ENCODE peak calls at places on chromosomes 3 and 15, in seven cellular contexts. One of them, this sample, is unnamed. For H3K4me1, the result is how much of the 10 kb centered on the place peaks cover.

GRCh38 chr15:82625136-82625535 is 22.0 kb downstream of the CPEB1 start:
- DNase-seq in spleen: no peak
- DNase-seq in stomach: no peak
- DNase-seq in left ventricle myocardium inferior: no peak
- DNase-seq in neural progenitor cell: no peak
- DNase-seq in cardiac muscle cell: no peak
- DNase-seq in lower lobe of right lung: no peak
- DNase-seq in this sample: no peak

GRCh38 chr3:14558029-14558428 is 17.9 kb upstream of the GRIP2 start:
- DNase-seq in spleen: no peak
- DNase-seq in stomach: no peak
- DNase-seq in left ventricle myocardium inferior: no peak
- DNase-seq in neural progenitor cell: no peak
- DNase-seq in cardiac muscle cell: no peak
- DNase-seq in lower lobe of right lung: no peak
- DNase-seq in this sample: no peak

GRCh38 chr3:170741756-170742530 is 128.1 kb downstream of the RPL22L1 start:
- DNase-seq in spleen: no peak
- DNase-seq in stomach: no peak
- DNase-seq in left ventricle myocardium inferior: no peak
- DNase-seq in neural progenitor cell: no peak
- DNase-seq in cardiac muscle cell: no peak
- DNase-seq in lower lobe of right lung: no peak
- DNase-seq in this sample: no peak

GRCh38 chr15:33310481-33311311 is at the start of gene RYR3:
- DNase-seq in spleen: no peak
- DNase-seq in stomach: no peak
- DNase-seq in left ventricle myocardium inferior: no peak
- DNase-seq in neural progenitor cell: peak
- DNase-seq in cardiac muscle cell: peak
- DNase-seq in lower lobe of right lung: no peak
- DNase-seq in this sample: no peak

GRCh38 chr15:79919749-79920511 is 23.1 kb upstream of the MTHFS start:
- DNase-seq in spleen: no peak
- DNase-seq in stomach: no peak
- DNase-seq in left ventricle myocardium inferior: no peak
- DNase-seq in neural progenitor cell: peak
- DNase-seq in cardiac muscle cell: no peak
- DNase-seq in lower lobe of right lung: no peak
- DNase-seq in this sample: no peak

GRCh38 chr3:100796556-100796955 is 87.3 kb downstream of the TFG start:
- DNase-seq in spleen: no peak
- DNase-seq in stomach: no peak
- DNase-seq in left ventricle myocardium inferior: no peak
- DNase-seq in neural progenitor cell: peak
- DNase-seq in cardiac muscle cell: peak
- DNase-seq in lower lobe of right lung: no peak
- DNase-seq in this sample: no peak

GRCh38 chr15:34056921-34057320 is 17.9 kb upstream of the AVEN start:
- DNase-seq in spleen: no peak
- DNase-seq in stomach: no peak
- DNase-seq in left ventricle myocardium inferior: no peak
- DNase-seq in neural progenitor cell: no peak
- DNase-seq in cardiac muscle cell: peak
- DNase-seq in lower lobe of right lung: no peak
- DNase-seq in this sample: no peak

GRCh38 chr3:11536132-11536935 is 107.4 kb downstream of the VGLL4 start:
- DNase-seq in spleen: no peak
- DNase-seq in stomach: peak
- DNase-seq in left ventricle myocardium inferior: no peak
- DNase-seq in neural progenitor cell: no peak
- DNase-seq in cardiac muscle cell: no peak
- DNase-seq in lower lobe of right lung: no peak
- DNase-seq in this sample: peak

GRCh38 chr15:88080616-88081015 is 175.9 kb downstream of the NTRK3 start:
- DNase-seq in spleen: no peak
- DNase-seq in stomach: no peak
- DNase-seq in left ventricle myocardium inferior: no peak
- DNase-seq in neural progenitor cell: no peak
- DNase-seq in cardiac muscle cell: no peak
- DNase-seq in lower lobe of right lung: no peak
- DNase-seq in this sample: no peak

GRCh38 chr3:197259096-197259495 is 39.3 kb downstream of the DLG1 start:
- DNase-seq in spleen: no peak
- DNase-seq in stomach: no peak
- DNase-seq in left ventricle myocardium inferior: no peak
- DNase-seq in neural progenitor cell: no peak
- DNase-seq in cardiac muscle cell: no peak
- DNase-seq in lower lobe of right lung: no peak
- DNase-seq in this sample: no peak

GRCh38 chr3:69787436-69788168 is 48.3 kb downstream of the MITF start:
- DNase-seq in spleen: no peak
- DNase-seq in stomach: no peak
- DNase-seq in left ventricle myocardium inferior: no peak
- DNase-seq in neural progenitor cell: no peak
- DNase-seq in cardiac muscle cell: peak
- DNase-seq in lower lobe of right lung: no peak
- DNase-seq in this sample: no peak

GRCh38 chr3:155078959-155079794 is 942 bp upstream of the MME start:
- DNase-seq in spleen: no peak
- DNase-seq in stomach: no peak
- DNase-seq in left ventricle myocardium inferior: no peak
- DNase-seq in neural progenitor cell: peak
- DNase-seq in cardiac muscle cell: peak
- DNase-seq in lower lobe of right lung: no peak
- DNase-seq in this sample: no peak

DNA sequence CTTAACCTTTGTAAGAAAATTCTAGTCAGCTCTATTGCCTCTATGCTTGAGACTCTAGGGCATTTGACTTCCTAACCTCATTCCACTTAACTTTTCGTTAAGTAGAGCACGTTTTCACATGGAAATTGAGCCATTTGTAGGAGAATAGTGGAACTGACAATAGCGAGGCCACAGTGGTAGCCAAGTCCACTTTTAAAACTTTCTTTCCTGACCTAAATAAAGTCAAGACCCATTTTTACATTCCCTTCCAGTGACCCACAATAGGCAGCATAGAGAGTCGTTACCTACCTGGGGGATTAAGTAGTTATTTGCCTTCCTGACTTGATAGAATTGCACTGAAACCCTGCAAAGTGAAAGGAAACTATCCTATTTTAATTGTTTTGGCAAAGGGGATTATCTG is 386.0 kb upstream of the NECTIN3 start:
- DNase-seq in spleen: no peak
- DNase-seq in stomach: no peak
- DNase-seq in left ventricle myocardium inferior: no peak
- DNase-seq in neural progenitor cell: peak
- DNase-seq in cardiac muscle cell: no peak
- DNase-seq in lower lobe of right lung: no peak
- DNase-seq in this sample: no peak
- H3K27ac ChIP-seq in spleen: no peak
- H3K27ac ChIP-seq in stomach: no peak
- H3K27ac ChIP-seq in left ventricle myocardium inferior: no peak
- H3K27ac ChIP-seq in neural progenitor cell: no peak
- H3K27ac ChIP-seq in cardiac muscle cell: no peak
- H3K27ac ChIP-seq in lower lobe of right lung: no peak
- H3K27ac ChIP-seq in this sample: no peak

GRCh38 chr3:98800401-98800800 is 37.3 kb downstream of the ST3GAL6 start:
- DNase-seq in spleen: no peak
- DNase-seq in stomach: no peak
- DNase-seq in left ventricle myocardium inferior: no peak
- DNase-seq in neural progenitor cell: no peak
- DNase-seq in cardiac muscle cell: no peak
- DNase-seq in lower lobe of right lung: no peak
- DNase-seq in this sample: no peak

GRCh38 chr3:98799479-98799878 is 36.3 kb downstream of the ST3GAL6 start:
- DNase-seq in spleen: no peak
- DNase-seq in stomach: no peak
- DNase-seq in left ventricle myocardium inferior: no peak
- DNase-seq in neural progenitor cell: no peak
- DNase-seq in cardiac muscle cell: no peak
- DNase-seq in lower lobe of right lung: no peak
- DNase-seq in this sample: no peak

GRCh38 chr3:98797905-98798304 is 34.8 kb downstream of the ST3GAL6 start:
- DNase-seq in spleen: no peak
- DNase-seq in stomach: no peak
- DNase-seq in left ventricle myocardium inferior: no peak
- DNase-seq in neural progenitor cell: no peak
- DNase-seq in cardiac muscle cell: no peak
- DNase-seq in lower lobe of right lung: no peak
- DNase-seq in this sample: no peak

GRCh38 chr3:98801042-98801747 is 38.1 kb downstream of the ST3GAL6 start:
- DNase-seq in spleen: no peak
- DNase-seq in stomach: no peak
- DNase-seq in left ventricle myocardium inferior: no peak
- DNase-seq in neural progenitor cell: no peak
- DNase-seq in cardiac muscle cell: no peak
- DNase-seq in lower lobe of right lung: no peak
- DNase-seq in this sample: no peak

DNA sequence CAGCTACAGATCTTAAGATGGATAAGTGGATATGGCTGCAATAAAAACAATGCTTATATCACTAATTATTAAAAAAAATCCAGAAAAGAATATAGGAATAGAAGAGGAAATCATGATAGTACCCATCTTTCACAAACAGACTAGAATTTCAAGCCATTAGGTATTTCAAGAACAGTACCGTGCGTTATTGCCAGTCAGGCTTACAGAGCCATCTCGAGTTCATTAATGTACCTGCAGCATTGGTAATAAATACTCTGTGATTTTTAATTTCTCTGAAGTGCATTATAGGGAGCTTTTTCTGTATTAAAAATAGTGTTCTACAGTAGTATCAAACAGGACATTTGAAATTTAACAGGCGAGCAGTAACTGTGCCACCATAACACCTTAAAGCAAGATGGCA is 35.7 kb downstream of the ST3GAL6 start:
- DNase-seq in spleen: no peak
- DNase-seq in stomach: no peak
- DNase-seq in left ventricle myocardium inferior: no peak
- DNase-seq in neural progenitor cell: no peak
- DNase-seq in cardiac muscle cell: no peak
- DNase-seq in lower lobe of right lung: no peak
- DNase-seq in this sample: no peak
- TF ChIP-seq CTCF in spleen: no peak
- TF ChIP-seq CTCF in stomach: no peak
- TF ChIP-seq CTCF in left ventricle myocardium inferior: peak
- TF ChIP-seq CTCF in neural progenitor cell: no peak
- TF ChIP-seq CTCF in cardiac muscle cell: no peak
- TF ChIP-seq CTCF in lower lobe of right lung: no peak
- TF ChIP-seq CTCF in this sample: no peak

GRCh38 chr15:25847066-25847465 is 16.1 kb downstream of the ATP10A start:
- DNase-seq in spleen: no peak
- DNase-seq in stomach: no peak
- DNase-seq in left ventricle myocardium inferior: no peak
- DNase-seq in neural progenitor cell: no peak
- DNase-seq in cardiac muscle cell: no peak
- DNase-seq in lower lobe of right lung: no peak
- DNase-seq in this sample: no peak

GRCh38 chr15:25849431-25849921 is 13.7 kb downstream of the ATP10A start:
- DNase-seq in spleen: no peak
- DNase-seq in stomach: no peak
- DNase-seq in left ventricle myocardium inferior: no peak
- DNase-seq in neural progenitor cell: peak
- DNase-seq in cardiac muscle cell: peak
- DNase-seq in lower lobe of right lung: no peak
- DNase-seq in this sample: no peak

GRCh38 chr15:25848769-25849430 is 14.2 kb downstream of the ATP10A start:
- DNase-seq in spleen: no peak
- DNase-seq in stomach: no peak
- DNase-seq in left ventricle myocardium inferior: no peak
- DNase-seq in neural progenitor cell: peak
- DNase-seq in cardiac muscle cell: no peak
- DNase-seq in lower lobe of right lung: no peak
- DNase-seq in this sample: no peak

GRCh38 chr15:25846377-25846776 is 16.8 kb downstream of the ATP10A start:
- DNase-seq in spleen: no peak
- DNase-seq in stomach: no peak
- DNase-seq in left ventricle myocardium inferior: no peak
- DNase-seq in neural progenitor cell: no peak
- DNase-seq in cardiac muscle cell: no peak
- DNase-seq in lower lobe of right lung: no peak
- DNase-seq in this sample: no peak

DNA sequence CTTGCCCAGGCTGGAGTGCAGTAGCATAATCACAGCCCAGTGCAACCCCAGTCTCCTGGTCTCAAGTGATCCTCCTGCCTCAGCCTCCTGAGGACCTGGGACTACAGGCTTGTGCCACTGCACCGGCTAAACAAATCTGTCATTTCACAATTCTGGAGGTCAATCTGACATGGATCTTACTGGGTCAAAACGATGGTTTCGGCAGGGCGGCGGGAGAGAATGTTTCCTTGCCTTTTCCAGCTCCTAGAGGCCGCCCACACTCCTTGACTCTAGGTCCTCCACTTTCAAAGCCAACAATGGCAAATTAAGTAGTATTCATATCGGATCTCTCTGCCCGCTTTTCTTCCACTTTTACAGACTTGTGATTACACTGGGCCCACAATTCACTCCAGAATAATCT is 14.8 kb downstream of the ATP10A start:
- DNase-seq in spleen: no peak
- DNase-seq in stomach: no peak
- DNase-seq in left ventricle myocardium inferior: no peak
- DNase-seq in neural progenitor cell: no peak
- DNase-seq in cardiac muscle cell: no peak
- DNase-seq in lower lobe of right lung: no peak
- DNase-seq in this sample: no peak
- H3K4me1 ChIP-seq in spleen: under half
- H3K4me1 ChIP-seq in stomach: half or more
- H3K4me1 ChIP-seq in left ventricle myocardium inferior: under half
- H3K4me1 ChIP-seq in neural progenitor cell: under half
- H3K4me1 ChIP-seq in cardiac muscle cell: under half
- H3K4me1 ChIP-seq in lower lobe of right lung: under half
- H3K4me1 ChIP-seq in this sample: under half

GRCh38 chr15:74664028-74664616 is 31.7 kb downstream of the EDC3 start:
- DNase-seq in spleen: no peak
- DNase-seq in stomach: peak
- DNase-seq in left ventricle myocardium inferior: peak
- DNase-seq in neural progenitor cell: no peak
- DNase-seq in cardiac muscle cell: peak
- DNase-seq in lower lobe of right lung: peak
- DNase-seq in this sample: peak
- H3K27ac ChIP-seq in spleen: peak
- H3K27ac ChIP-seq in stomach: peak
- H3K27ac ChIP-seq in left ventricle myocardium inferior: peak
- H3K27ac ChIP-seq in neural progenitor cell: peak
- H3K27ac ChIP-seq in cardiac muscle cell: peak
- H3K27ac ChIP-seq in lower lobe of right lung: peak
- H3K27ac ChIP-seq in this sample: peak

GRCh38 chr15:72685301-72685924 is 569 bp downstream of the HIGD2B start:
- DNase-seq in spleen: no peak
- DNase-seq in stomach: no peak
- DNase-seq in left ventricle myocardium inferior: no peak
- DNase-seq in neural progenitor cell: peak
- DNase-seq in cardiac muscle cell: no peak
- DNase-seq in lower lobe of right lung: no peak
- DNase-seq in this sample: no peak
- TF ChIP-seq CTCF in spleen: no peak
- TF ChIP-seq CTCF in stomach: no peak
- TF ChIP-seq CTCF in left ventricle myocardium inferior: no peak
- TF ChIP-seq CTCF in neural progenitor cell: peak
- TF ChIP-seq CTCF in cardiac muscle cell: peak
- TF ChIP-seq CTCF in lower lobe of right lung: no peak
- TF ChIP-seq CTCF in this sample: no peak

GRCh38 chr3:129594907-129595390 is 11.5 kb downstream of the PLXND1 start:
- DNase-seq in spleen: no peak
- DNase-seq in stomach: no peak
- DNase-seq in left ventricle myocardium inferior: no peak
- DNase-seq in neural progenitor cell: no peak
- DNase-seq in cardiac muscle cell: no peak
- DNase-seq in lower lobe of right lung: no peak
- DNase-seq in this sample: no peak
- H3K4me1 ChIP-seq in spleen: half or more
- H3K4me1 ChIP-seq in stomach: half or more
- H3K4me1 ChIP-seq in left ventricle myocardium inferior: half or more
- H3K4me1 ChIP-seq in neural progenitor cell: half or more
- H3K4me1 ChIP-seq in cardiac muscle cell: under half
- H3K4me1 ChIP-seq in lower lobe of right lung: half or more
- H3K4me1 ChIP-seq in this sample: half or more